ENCODE peak calls at places on chromosomes 7 and 10, in seven cellular contexts. K, T, F, H, X, W and Y are unnamed samples.

GRCh38 chr7:155194531-155195140 is 103.0 kb upstream of the INSIG1 start:
- DNase-seq in W (no peak), K (no peak), F (no peak), T (no peak), X (no peak), H (no peak), Y (no peak)

GRCh38 chr7:20241491-20242261 is 24.5 kb upstream of the MACC1 start:
- DNase-seq in F (peak; percentile 69), W (peak; percentile 30), H (no peak), K (no peak), T (peak; percentile 45), X (no peak), Y (no peak)

GRCh38 chr7:51011710-51012350 is 229.1 kb upstream of the GRB10 start:
- DNase-seq in W (no peak), K (no peak), F (no peak), X (no peak), T (no peak), H (no peak), Y (no peak)

GRCh38 chr10:28559661-28560060 is 26.7 kb downstream of the WAC start:
- DNase-seq in T (no peak), K (no peak), H (no peak), F (no peak), X (no peak), W (no peak), Y (no peak)

GRCh38 chr7:2972531-2973161 is 71.0 kb downstream of the CARD11 start:
- DNase-seq in T (no peak), F (no peak), W (no peak), X (no peak), K (no peak), H (no peak), Y (no peak)

GRCh38 chr10:14617850-14618249 is 156.8 kb downstream of the FAM107B start:
- DNase-seq in X (no peak), W (no peak), F (peak; percentile 66), T (peak; percentile 77), K (no peak), H (no peak), Y (no peak)

GRCh38 chr10:119282446-119282845 is 75.1 kb downstream of the GRK5 start:
- DNase-seq in F (no peak), K (no peak), W (no peak), H (no peak), X (no peak), T (no peak), Y (no peak)

GRCh38 chr10:132457328-132458070 is 60.5 kb downstream of the PWWP2B start:
- DNase-seq in X (no peak), W (no peak), K (no peak), H (no peak), T (no peak), F (no peak), Y (no peak)

GRCh38 chr7:141646826-141647480 is 55.0 kb downstream of the DENND11 start:
- DNase-seq in T (peak; percentile 23), F (no peak), H (no peak), X (no peak), K (no peak), W (no peak), Y (no peak)

GRCh38 chr7:132343196-132343595 is 233.1 kb downstream of the PLXNA4 start:
- DNase-seq in K (no peak), H (peak; percentile 55), F (no peak), W (no peak), X (no peak), T (no peak), Y (no peak)

GRCh38 chr10:15209827-15210509 is 41.5 kb upstream of the NMT2 start:
- DNase-seq in W (peak; percentile 71), H (peak; percentile 82), F (peak; percentile 66), X (peak; percentile 21), T (peak; percentile 89), K (peak; percentile 46), Y (peak; percentile 36)

GRCh38 chr7:27835408-27835807 is 95.4 kb downstream of the TAX1BP1 start:
- DNase-seq in W (no peak), X (no peak), T (no peak), H (no peak), F (no peak), K (no peak), Y (no peak)

GRCh38 chr10:23171232-23171876 is 20.8 kb upstream of the PTF1A start:
- DNase-seq in F (peak; percentile 45), T (peak; percentile 63), X (no peak), W (peak; percentile 21), K (no peak), H (no peak), Y (no peak)

GRCh38 chr7:141511370-141512335 is 39.6 kb upstream of the AGK start:
- DNase-seq in H (no peak), X (no peak), W (no peak), T (peak; percentile 20), F (no peak), K (no peak), Y (peak; percentile 15)

GRCh38 chr10:69883256-69883655 is 81.5 kb downstream of the COL13A1 start:
- DNase-seq in F (no peak), H (no peak), T (no peak), W (no peak), K (peak; percentile 20), X (no peak), Y (no peak)

GRCh38 chr7:114243019-114243507 is 171.6 kb upstream of the FOXP2 start:
- DNase-seq in T (peak; percentile 56), H (no peak), W (peak; percentile 25), F (peak; percentile 2), X (no peak), K (no peak), Y (no peak)

GRCh38 chr7:148304456-148304855 is 286.1 kb upstream of the C7orf33 start:
- DNase-seq in K (no peak), W (no peak), F (no peak), H (no peak), X (no peak), T (no peak), Y (no peak)

GRCh38 chr7:128841171-128841690 is 11.0 kb downstream of the FLNC start:
- DNase-seq in H (no peak), T (no peak), K (no peak), F (no peak), X (no peak), W (no peak), Y (no peak)

GRCh38 chr10:23556727-23557440 is 118.0 kb downstream of the OTUD1 start:
- DNase-seq in F (peak; percentile 38), X (no peak), W (peak; percentile 84), H (no peak), T (peak; percentile 64), K (no peak), Y (no peak)

GRCh38 chr7:123797673-123798526 is 47.1 kb upstream of the HYAL4 start:
- DNase-seq in X (no peak), K (peak; percentile 67), T (peak; percentile 68), F (peak; percentile 12), H (no peak), W (peak; percentile 93), Y (no peak)

GRCh38 chr7:45000096-45001032 is at the start of gene CCM2:
- DNase-seq in K (no peak), W (peak; percentile 48), H (peak; percentile 37), F (peak; percentile 35), X (no peak), T (peak; percentile 54), Y (no peak)

GRCh38 chr7:36315309-36315948 is 74.2 kb upstream of the ANLN start:
- DNase-seq in F (no peak), W (peak; percentile 11), H (no peak), K (no peak), T (no peak), X (no peak), Y (no peak)

GRCh38 chr10:11260136-11260535 is 242.5 kb downstream of the CELF2 start:
- DNase-seq in K (no peak), X (no peak), W (no peak), T (no peak), F (no peak), H (no peak), Y (no peak)

GRCh38 chr7:100642534-100642907 is 1.2 kb upstream of the TFR2 start:
- DNase-seq in W (no peak), K (no peak), T (no peak), F (no peak), H (no peak), X (no peak), Y (no peak)

GRCh38 chr7:29177963-29178612 is 16.5 kb upstream of the CHN2 start:
- DNase-seq in H (peak; percentile 62), W (peak; percentile 41), X (peak; percentile 33), F (no peak), K (no peak), T (no peak), Y (peak; percentile 32)

GRCh38 chr10:120508393-120508792 is 51.4 kb downstream of the PLPP4 start:
- DNase-seq in W (peak; percentile 96), H (no peak), X (no peak), T (no peak), K (no peak), F (peak; percentile 14), Y (no peak)

GRCh38 chr10:27454837-27455236 is 49.3 kb upstream of the RAB18 start:
- DNase-seq in X (no peak), T (no peak), H (no peak), F (no peak), W (no peak), K (no peak), Y (no peak)

GRCh38 chr10:45001382-45002148 is 842 bp downstream of the ZNF22 start:
- DNase-seq in T (peak; percentile 74), F (peak; percentile 42), W (peak; percentile 13), K (no peak), X (no peak), H (peak; percentile 80), Y (no peak)

GRCh38 chr7:48389977-48390376 is 218.7 kb downstream of the ABCA13 start:
- DNase-seq in H (no peak), K (no peak), W (peak; percentile 63), X (no peak), F (no peak), T (peak; percentile 6), Y (no peak)

GRCh38 chr7:55180821-55181542 is 162.2 kb downstream of the EGFR start:
- DNase-seq in F (no peak), T (no peak), K (peak; percentile 73), H (no peak), X (no peak), W (no peak), Y (no peak)

GRCh38 chr10:97713828-97714400 is 384 bp downstream of the MARVELD1 start:
- DNase-seq in F (peak; percentile 60), W (peak; percentile 49), K (no peak), X (peak; percentile 47), T (peak; percentile 89), H (peak; percentile 69), Y (peak; percentile 58)